ENCODE peak calls at places on chromosomes 13 and 19, in nine cellular contexts. R, P, S, V, M, Q, J, K and L are unnamed samples.

GRCh38 chr13:36850790-36851438 is 31.9 kb downstream of the RFXAP start:
- DNase-seq in S (peak), P (peak), Q (no peak), K (no peak), R (no peak), V (no peak), J (no peak), M (peak), L (peak)

GRCh38 chr19:2820112-2820702 is 539 bp downstream of the ZNF554 start:
- DNase-seq in J (no peak), V (no peak), K (no peak), S (peak), R (no peak), Q (peak), P (peak), M (no peak), L (no peak)

GRCh38 chr13:113947321-113948033 is 26.4 kb downstream of the C13orf46 start:
- DNase-seq in K (peak), Q (peak), P (no peak), M (no peak), J (peak), R (peak), V (peak), S (peak), L (peak)

GRCh38 chr13:43289458-43290255 is 266.3 kb downstream of the DNAJC15 start:
- DNase-seq in S (no peak), R (no peak), Q (no peak), M (no peak), K (no peak), P (no peak), V (no peak), J (no peak), L (no peak)

GRCh38 chr19:35942235-35942634 is 6.1 kb downstream of the LRFN3 start:
- DNase-seq in P (no peak), Q (no peak), K (no peak), S (no peak), R (no peak), V (no peak), J (peak), M (peak), L (no peak)

GRCh38 chr13:86882107-86882506 is 789.1 kb upstream of the SLITRK5 start:
- DNase-seq in V (no peak), M (no peak), S (no peak), J (no peak), P (no peak), Q (no peak), R (no peak), K (peak), L (peak)

GRCh38 chr19:5718579-5719273 is 1.2 kb downstream of the LONP1 start:
- DNase-seq in J (no peak), S (peak), K (no peak), Q (peak), V (no peak), R (no peak), M (peak), P (peak), L (peak)

GRCh38 chr13:102847272-102848234 is 1.7 kb downstream of the ERCC5 start:
- DNase-seq in R (no peak), S (no peak), V (no peak), P (peak), J (no peak), M (no peak), Q (no peak), K (peak), L (peak)

GRCh38 chr19:8373867-8374813 is 10.2 kb downstream of the ANGPTL4 start:
- DNase-seq in Q (peak), J (peak), V (peak), K (no peak), R (peak), M (peak), P (peak), S (peak), L (peak)

GRCh38 chr13:109251958-109252357 is 534.4 kb downstream of the IRS2 start:
- DNase-seq in S (no peak), R (no peak), M (no peak), P (no peak), J (no peak), V (no peak), K (no peak), Q (no peak), L (no peak)

GRCh38 chr13:113981201-113981605 is 7.3 kb upstream of the C13orf46 start:
- DNase-seq in R (peak), J (peak), S (no peak), Q (peak), K (peak), V (peak), M (no peak), P (no peak), L (no peak)

GRCh38 chr19:38718747-38719543 is 25.3 kb downstream of the CAPN12 start:
- DNase-seq in S (peak), J (no peak), V (no peak), Q (peak), P (no peak), M (no peak), R (no peak), K (no peak), L (no peak)

GRCh38 chr13:90305796-90306195 is 1041.7 kb upstream of the MIR17HG start:
- DNase-seq in V (no peak), M (no peak), S (no peak), Q (no peak), R (no peak), K (no peak), P (no peak), J (no peak), L (no peak)

DNA sequence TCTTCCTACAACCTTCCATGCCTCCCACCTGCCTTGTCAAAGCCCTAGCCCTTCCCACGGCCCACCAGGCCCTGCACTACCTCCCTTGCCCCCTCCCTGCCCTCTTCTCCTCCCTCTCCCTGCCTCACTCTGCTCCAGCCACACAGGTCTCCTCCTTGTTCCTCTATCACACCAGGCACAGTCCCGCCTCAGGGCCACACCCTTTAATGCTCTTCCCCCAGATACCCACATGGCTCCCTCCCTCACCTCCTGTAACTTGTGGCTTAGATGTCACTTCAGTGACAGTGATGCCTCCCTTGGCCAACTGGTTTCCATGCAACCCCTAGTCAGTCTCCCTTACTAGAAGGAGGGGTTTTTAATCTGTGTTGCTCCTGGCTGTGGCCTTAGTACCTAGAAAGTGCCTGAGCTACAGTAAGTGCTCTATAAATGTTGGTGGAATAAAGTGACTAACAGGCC is 1.3 kb downstream of the SIRT6 start:
- DNase-seq in V (no peak), P (no peak), Q (no peak), S (peak), M (no peak), K (no peak), J (no peak), R (no peak), L (peak)
- TF ChIP-seq POLR2A in V (no peak), P (no peak), Q (no peak), S (no peak), M (no peak), K (no peak), J (no peak), R (no peak), L (peak)

GRCh38 chr19:13404236-13404635 is 102.0 kb downstream of the CACNA1A start:
- DNase-seq in Q (peak), M (no peak), P (no peak), J (no peak), S (no peak), V (no peak), K (no peak), R (no peak), L (no peak)
- TF ChIP-seq POLR2A in Q (no peak), M (no peak), P (no peak), J (no peak), S (no peak), V (no peak), K (no peak), R (no peak), L (no peak)

DNA sequence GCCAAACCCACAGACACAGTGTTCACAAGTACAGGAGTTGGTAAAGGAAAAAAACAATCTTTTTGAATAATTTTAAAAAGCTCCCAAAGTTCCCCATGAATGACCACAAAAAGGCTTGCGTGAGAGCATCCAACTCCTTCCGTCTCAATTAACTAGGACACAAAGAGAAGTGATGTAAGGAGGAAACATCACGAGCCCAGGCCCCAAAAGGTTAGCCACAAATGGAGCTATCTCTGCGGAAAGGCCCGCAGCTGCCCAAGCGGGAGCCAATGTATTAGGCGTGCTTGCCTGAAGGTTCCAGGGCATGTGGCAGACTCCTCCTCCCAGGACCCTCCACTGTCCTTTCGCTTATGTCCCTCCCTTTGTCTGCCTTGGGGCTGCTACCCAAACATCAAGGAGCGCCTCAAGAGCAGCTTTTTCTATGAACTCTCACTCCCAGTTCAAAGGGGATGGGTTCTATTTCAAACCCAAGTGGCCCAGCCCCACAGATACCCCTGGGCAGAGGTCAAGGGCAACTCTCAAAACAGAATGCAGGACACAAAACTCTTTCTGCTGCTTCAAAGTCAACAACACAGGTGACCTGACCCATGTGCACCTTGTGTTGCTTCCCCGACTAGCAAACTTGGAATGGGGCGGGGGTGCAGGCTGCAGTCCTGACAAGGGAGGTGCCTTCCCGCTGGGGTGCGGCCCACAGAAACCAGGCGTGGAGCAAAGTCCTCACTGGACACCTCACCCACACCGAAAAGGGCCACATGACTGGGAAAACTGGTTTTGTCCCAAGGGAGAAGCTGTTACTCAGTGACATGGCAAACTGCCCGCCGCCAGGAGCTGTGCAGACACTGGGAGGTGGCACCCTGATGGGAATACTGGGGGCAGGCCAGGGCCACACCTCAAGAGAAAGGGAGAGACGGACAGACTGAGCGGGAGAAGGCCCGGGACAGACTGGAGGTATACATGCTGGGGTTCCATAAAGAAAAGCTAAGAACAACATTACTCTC is 17.6 kb downstream of the ZC3H4 start:
- DNase-seq in V (peak), Q (peak), K (no peak), S (no peak), P (peak), J (peak), R (no peak), M (peak), L (no peak)
- TF ChIP-seq POLR2A in V (no peak), Q (peak), K (no peak), S (no peak), P (no peak), J (peak), R (no peak), M (peak), L (no peak)

DNA sequence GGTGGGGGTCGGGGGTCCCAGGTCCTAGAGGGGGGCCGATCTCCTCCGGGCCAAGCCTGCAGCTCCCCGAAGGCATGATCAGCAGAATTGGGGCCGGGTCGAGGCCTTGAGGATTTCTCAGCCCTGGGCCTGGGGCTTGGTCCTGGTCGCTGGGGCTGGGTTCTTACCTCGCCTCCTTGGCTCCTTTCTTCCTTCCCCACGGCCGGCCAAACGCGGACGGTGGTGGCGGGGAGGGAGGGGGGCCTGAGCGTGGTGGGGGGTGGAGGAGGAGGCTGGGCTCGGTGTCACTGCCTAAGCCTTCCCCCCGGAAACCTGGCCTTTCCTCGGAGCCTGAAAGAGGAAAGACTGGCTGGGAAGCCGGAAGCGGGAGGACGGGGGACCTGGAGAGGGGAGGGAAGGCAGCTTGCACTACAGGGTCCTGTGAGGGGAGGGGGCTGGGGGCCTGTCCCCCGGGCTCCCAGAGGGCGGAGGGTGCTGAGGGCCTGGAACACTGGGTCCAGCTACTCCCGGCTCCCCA is at the start of gene ZNF579:
- DNase-seq in S (peak), M (peak), Q (peak), R (peak), V (peak), P (peak), K (peak), J (peak), L (peak)
- TF ChIP-seq POLR2A in S (peak), M (no peak), Q (peak), R (no peak), V (no peak), P (no peak), K (no peak), J (no peak), L (no peak)

GRCh38 chr13:98447881-98448641 is 128.8 kb downstream of the STK24 start:
- DNase-seq in S (no peak), Q (peak), J (no peak), P (peak), V (no peak), K (no peak), M (no peak), R (no peak), L (peak)
- TF ChIP-seq POLR2A in S (no peak), Q (no peak), J (no peak), P (no peak), V (no peak), K (no peak), M (no peak), R (no peak), L (no peak)

GRCh38 chr19:33464010-33464732 is 57.4 kb downstream of the PEPD start:
- DNase-seq in R (no peak), K (peak), V (no peak), S (no peak), J (peak), P (no peak), Q (no peak), M (no peak), L (no peak)

GRCh38 chr19:33465834-33466233 is 55.8 kb downstream of the PEPD start:
- DNase-seq in K (no peak), S (no peak), M (no peak), V (no peak), R (no peak), J (no peak), Q (no peak), P (no peak), L (no peak)

GRCh38 chr19:33464733-33465115 is 56.9 kb downstream of the PEPD start:
- DNase-seq in R (no peak), M (no peak), K (no peak), V (no peak), J (peak), P (no peak), Q (no peak), S (no peak), L (no peak)

GRCh38 chr19:33463194-33463593 is 58.4 kb downstream of the PEPD start:
- DNase-seq in R (peak), J (no peak), S (no peak), Q (no peak), K (no peak), P (no peak), M (no peak), V (no peak), L (no peak)

GRCh38 chr19:33465371-33465770 is 56.2 kb downstream of the PEPD start:
- DNase-seq in J (peak), R (no peak), V (no peak), S (no peak), K (peak), M (no peak), P (no peak), Q (no peak), L (no peak)
- TF ChIP-seq POLR2A in J (no peak), R (no peak), V (no peak), S (no peak), K (no peak), M (no peak), P (no peak), Q (no peak), L (no peak)

DNA sequence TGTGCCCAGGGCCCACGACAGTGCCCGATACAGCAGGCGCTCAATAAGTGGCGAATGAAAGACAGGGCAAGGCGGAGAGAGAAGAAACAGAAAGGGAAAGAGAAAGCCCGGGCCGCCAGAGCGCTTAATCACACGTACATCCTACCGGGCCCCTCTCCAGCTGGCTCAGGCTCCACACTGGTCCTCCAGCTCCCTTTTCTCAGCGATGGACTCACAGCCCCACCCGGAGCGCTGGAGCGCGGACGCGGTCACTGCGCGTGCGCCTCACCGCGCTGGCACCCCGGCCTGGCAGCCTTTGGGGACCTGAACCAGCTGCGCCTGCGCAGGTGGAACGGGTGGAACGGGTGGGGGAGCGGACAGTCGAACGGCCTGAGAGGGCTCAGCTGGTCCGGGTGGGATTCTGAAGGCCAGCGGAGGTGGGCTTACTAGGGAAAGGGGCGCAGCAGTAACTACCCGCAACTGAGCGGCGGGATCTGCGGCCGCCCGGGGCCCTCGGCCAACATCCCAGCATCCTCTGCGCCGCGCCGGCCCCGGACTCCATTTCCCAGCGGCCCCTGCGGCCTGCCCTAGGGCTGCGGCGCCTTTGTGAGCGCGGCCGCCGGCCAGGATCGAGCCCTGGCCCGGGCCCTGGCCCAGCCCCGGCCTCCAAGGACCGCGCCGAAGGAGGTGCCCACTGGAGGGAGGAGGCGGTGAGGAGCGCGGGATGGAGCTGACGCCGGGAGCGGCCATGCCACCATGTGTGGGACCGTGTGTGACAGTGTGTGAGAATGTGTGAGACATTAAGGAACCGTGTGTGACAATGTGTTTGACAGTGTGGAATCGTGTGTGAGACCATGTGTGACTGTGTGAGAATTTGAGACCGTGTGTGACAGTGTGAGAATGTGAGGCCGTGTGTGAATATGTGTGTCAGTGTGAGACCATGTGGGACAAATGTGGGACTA is at the start of gene ZNF583:
- DNase-seq in K (peak), Q (peak), P (peak), J (peak), V (peak), R (peak), S (peak), M (peak), L (peak)
- TF ChIP-seq POLR2A in K (no peak), Q (peak), P (no peak), J (peak), V (no peak), R (peak), S (peak), M (no peak), L (peak)

GRCh38 chr19:48634424-48635262 is 2.5 kb downstream of the DBP start:
- DNase-seq in P (peak), M (peak), K (peak), V (peak), S (peak), R (peak), Q (peak), J (peak), L (peak)
- TF ChIP-seq POLR2A in P (no peak), M (peak), K (no peak), V (no peak), S (peak), R (peak), Q (peak), J (peak), L (peak)